ENCODE peak calls at places on chromosomes 4 and X, in seven cellular contexts. K is HCT116, D is lower leg skin, C is Peyer's patch, Y is body of pancreas, B is A549, G is uterus. M is an unnamed sample.
A peak's percentile ranks its signal among the peaks of the same experiment; 100 is the strongest.

GRCh38 chr4:5638976-5639375 is 69.4 kb downstream of the EVC2 start:
- DNase-seq in K (no peak), D (no peak), C (no peak), Y (no peak), B (no peak), G (no peak), M (no peak)

GRCh38 chrX:109858602-109859341 is 125.7 kb upstream of the ACSL4 start:
- DNase-seq in K (no peak), D (no peak), C (no peak), Y (no peak), B (no peak), G (no peak), M (no peak)

GRCh38 chr4:168607215-168607614 is 110.4 kb downstream of the PALLD start:
- DNase-seq in K (no peak), D (no peak), C (no peak), Y (no peak), B (no peak), G (no peak), M (no peak)

GRCh38 chr4:71607780-71608673 is 175.9 kb downstream of the GC start:
- DNase-seq in K (no peak), D (no peak), C (no peak), Y (no peak), B (peak; percentile 52), G (no peak), M (no peak)

GRCh38 chr4:6469898-6470501 is 2.4 kb downstream of the PPP2R2C start:
- DNase-seq in K (no peak), D (peak; percentile 8), C (no peak), Y (no peak), B (peak; percentile 19), G (no peak), M (no peak)

GRCh38 chr4:16029329-16029728 is 54.5 kb downstream of the PROM1 start:
- DNase-seq in K (no peak), D (no peak), C (no peak), Y (no peak), B (no peak), G (no peak), M (no peak)

GRCh38 chr4:16513876-16514275 is 287.6 kb upstream of the TAPT1 start:
- DNase-seq in K (no peak), D (no peak), C (no peak), Y (no peak), B (no peak), G (no peak), M (no peak)

GRCh38 chr4:138056541-138056940 is 185.6 kb downstream of the SLC7A11 start:
- DNase-seq in K (no peak), D (no peak), C (no peak), Y (no peak), B (no peak), G (no peak), M (no peak)

GRCh38 chr4:159549092-159549491 is 446.2 kb downstream of the RAPGEF2 start:
- DNase-seq in K (no peak), D (no peak), C (no peak), Y (no peak), B (no peak), G (no peak), M (no peak)

GRCh38 chr4:687048-687974 is 1.6 kb downstream of the SLC49A3 start:
- DNase-seq in K (peak; percentile 66), D (peak; percentile 90), C (peak; percentile 54), Y (peak; percentile 91), B (peak; percentile 91), G (peak; percentile 84), M (peak; percentile 77)

GRCh38 chr4:73446336-73446938 is 10.4 kb downstream of the AFP start:
- DNase-seq in K (peak; percentile 48), D (no peak), C (no peak), Y (peak; percentile 35), B (peak; percentile 10), G (no peak), M (peak; percentile 54)

GRCh38 chr4:25106363-25107151 is 53.7 kb downstream of the SEPSECS start:
- DNase-seq in K (no peak), D (no peak), C (no peak), Y (no peak), B (no peak), G (no peak), M (no peak)

GRCh38 chr4:167966161-167966560 is 126.2 kb upstream of the ANXA10 start:
- DNase-seq in K (no peak), D (no peak), C (no peak), Y (no peak), B (no peak), G (no peak), M (no peak)

GRCh38 chrX:100643943-100644587 is at the start of gene SRPX2:
- DNase-seq in K (peak; percentile 63), D (peak; percentile 45), C (no peak), Y (no peak), B (peak; percentile 51), G (peak; percentile 74), M (no peak)
- TF ChIP-seq POLR2A in K (no peak), D (no peak), C (no peak), Y (no peak), B (no peak), G (peak; percentile 46), M (no peak)

GRCh38 chr4:142721187-142721586 is 124.9 kb downstream of the INPP4B start:
- DNase-seq in K (no peak), D (no peak), C (no peak), Y (no peak), B (no peak), G (no peak), M (no peak)

GRCh38 chr4:142728209-142728608 is 117.9 kb downstream of the INPP4B start:
- DNase-seq in K (no peak), D (no peak), C (no peak), Y (no peak), B (no peak), G (no peak), M (no peak)

GRCh38 chr4:142727152-142727551 is 118.9 kb downstream of the INPP4B start:
- DNase-seq in K (no peak), D (no peak), C (no peak), Y (no peak), B (no peak), G (no peak), M (no peak)
- TF ChIP-seq POLR2A in K (no peak), D (no peak), C (no peak), Y (no peak), B (no peak), G (no peak), M (no peak)

GRCh38 chr4:39367166-39367565 is 1.0 kb upstream of the RFC1 start:
- DNase-seq in K (no peak), D (no peak), C (no peak), Y (no peak), B (no peak), G (no peak), M (no peak)
- TF ChIP-seq POLR2A in K (no peak), D (no peak), C (no peak), Y (no peak), B (no peak), G (no peak), M (no peak)

GRCh38 chr4:145180298-145181090 is at the start of gene OTUD4:
- DNase-seq in K (peak; percentile 82), D (peak; percentile 94), C (peak; percentile 94), Y (peak; percentile 96), B (peak; percentile 60), G (peak; percentile 94), M (peak; percentile 97)

GRCh38 chr4:145178740-145179139 is 1.6 kb downstream of the OTUD4 start:
- DNase-seq in K (no peak), D (no peak), C (no peak), Y (no peak), B (no peak), G (no peak), M (peak; percentile 42)

GRCh38 chr4:145181091-145181501 is 707 bp upstream of the OTUD4 start:
- DNase-seq in K (no peak), D (no peak), C (no peak), Y (no peak), B (no peak), G (no peak), M (no peak)

GRCh38 chr4:145177906-145178538 is 2.4 kb downstream of the OTUD4 start:
- DNase-seq in K (no peak), D (no peak), C (no peak), Y (no peak), B (no peak), G (no peak), M (peak; percentile 73)

GRCh38 chr4:145179201-145179860 is 1.1 kb downstream of the OTUD4 start:
- DNase-seq in K (peak; percentile 26), D (peak; percentile 44), C (peak; percentile 79), Y (peak; percentile 68), B (peak; percentile 28), G (peak; percentile 46), M (peak; percentile 87)
- TF ChIP-seq POLR2A in K (no peak), D (no peak), C (no peak), Y (peak; percentile 21), B (no peak), G (no peak), M (peak; percentile 66)

M was measured in erythroblast.